ENCODE peak calls at places on chromosomes 11 and 22, in four cellular contexts. M, R, U and Z are unnamed samples.

GRCh38 chr22:25896098-25896497 is 154.1 kb downstream of the MYO18B start:
- DNase-seq in R (no peak), U (no peak), M (no peak), Z (peak; percentile 6)

GRCh38 chr22:35425971-35426800 is 26.2 kb downstream of the MCM5 start:
- DNase-seq in U (no peak), R (no peak), M (peak; percentile 69), Z (no peak)

GRCh38 chr22:28014141-28015055 is 95.3 kb upstream of the PITPNB start:
- DNase-seq in R (no peak), M (peak; percentile 17), U (no peak), Z (no peak)

GRCh38 chr22:22207845-22208564 is 36.6 kb upstream of the VPREB1 start:
- DNase-seq in U (peak; percentile 89), R (peak; percentile 78), M (peak; percentile 92), Z (peak; percentile 73)

GRCh38 chr11:18379201-18379600 is 15.2 kb upstream of the LDHA start:
- DNase-seq in U (no peak), R (no peak), M (no peak), Z (no peak)

GRCh38 chr22:30245985-30246901 is at the start of gene LIF:
- DNase-seq in M (peak; percentile 90), U (peak; percentile 18), R (peak; percentile 62), Z (no peak)

GRCh38 chr11:57310630-57311086 is 14.1 kb downstream of the TNKS1BP1 start:
- DNase-seq in R (no peak), M (no peak), U (no peak), Z (no peak)

GRCh38 chr11:3124821-3125220 is 40.3 kb downstream of the OSBPL5 start:
- DNase-seq in M (no peak), U (no peak), R (no peak), Z (no peak)

GRCh38 chr11:8025123-8025522 is 38.0 kb downstream of the EIF3F start:
- DNase-seq in R (no peak), M (peak; percentile 49), U (no peak), Z (no peak)

GRCh38 chr11:8068605-8069221 is 12.3 kb upstream of the TUB start:
- DNase-seq in M (peak; percentile 82), R (peak; percentile 79), U (no peak), Z (no peak)

GRCh38 chr11:28482666-28483065 is 374.5 kb downstream of the METTL15 start:
- DNase-seq in U (no peak), R (no peak), M (no peak), Z (no peak)

GRCh38 chr11:32891657-32892354 is 805 bp upstream of the QSER1 start:
- DNase-seq in U (no peak), R (no peak), M (peak; percentile 9), Z (no peak)

GRCh38 chr11:70377645-70378044 is 20.7 kb upstream of the CTTN start:
- DNase-seq in U (no peak), R (no peak), M (no peak), Z (no peak)

GRCh38 chr11:126348806-126349582 is 6.5 kb upstream of the ST3GAL4 start:
- DNase-seq in U (no peak), R (peak; percentile 66), M (no peak), Z (no peak)

GRCh38 chr11:95338430-95338991 is 107.5 kb upstream of the SESN3 start:
- DNase-seq in U (no peak), R (peak; percentile 49), M (peak; percentile 24), Z (no peak)

GRCh38 chr11:27497284-27497866 is 9.2 kb downstream of the LIN7C start:
- DNase-seq in M (peak; percentile 17), R (no peak), U (peak; percentile 41), Z (peak; percentile 42)

GRCh38 chr11:62925745-62926668 is 4.8 kb upstream of the CHRM1 start:
- DNase-seq in R (no peak), M (no peak), U (no peak), Z (no peak)

GRCh38 chr11:95910638-95911368 is 13.1 kb downstream of the MTMR2 start:
- DNase-seq in U (no peak), R (no peak), M (no peak), Z (no peak)